ENCODE peak calls at places on chromosome X, in six cellular contexts. I is mesenchymal stem cell, W is hypothalamus, X is upper lobe of right lung, R is kidney, L is caudate nucleus. Z is an unnamed sample.

GRCh38 chrX:136907626-136908025 is 27.1 kb upstream of the RBMX start:
- DNase-seq in I (no peak), X (no peak), W (peak), R (no peak), L (no peak), Z (no peak)

GRCh38 chrX:23756165-23756564 is 13.1 kb upstream of the ACOT9 start:
- DNase-seq in W (peak), I (peak), R (no peak), X (no peak), L (no peak), Z (peak)

GRCh38 chrX:108216862-108217571 is 125.4 kb downstream of the ATG4A start:
- DNase-seq in W (no peak), L (no peak), I (peak), X (no peak), R (no peak), Z (no peak)

GRCh38 chrX:103376118-103376978 is at the start of gene BEX3:
- DNase-seq in I (peak), W (peak), X (peak), R (peak), L (peak), Z (peak)

GRCh38 chrX:37815366-37815765 is 32.0 kb downstream of the DYNLT3 start:
- DNase-seq in R (no peak), W (no peak), L (no peak), I (no peak), X (no peak), Z (no peak)

GRCh38 chrX:80578518-80579105 is 158.4 kb downstream of the TENT5D start:
- DNase-seq in R (no peak), X (no peak), W (no peak), I (peak), L (peak), Z (peak)

GRCh38 chrX:124594017-124594651 is 247.8 kb downstream of the SH2D1A start:
- DNase-seq in X (no peak), R (no peak), I (peak), L (no peak), W (no peak), Z (no peak)

GRCh38 chrX:130170752-130171445 is 863 bp upstream of the RAB33A start:
- DNase-seq in I (peak), R (peak), L (peak), X (peak), W (peak), Z (peak)

GRCh38 chrX:48488034-48488433 is 12.0 kb downstream of the FTSJ1 start:
- DNase-seq in R (no peak), L (no peak), X (no peak), I (no peak), W (no peak), Z (no peak)

GRCh38 chrX:143296521-143296920 is 220.8 kb downstream of the SPANXN3 start:
- DNase-seq in R (no peak), X (no peak), L (no peak), I (no peak), W (no peak), Z (no peak)

GRCh38 chrX:119015407-119016242 is 41.2 kb downstream of the LONRF3 start:
- DNase-seq in W (no peak), L (no peak), X (peak), I (peak), R (peak), Z (peak)

GRCh38 chrX:21412883-21413282 is 38.7 kb downstream of the CNKSR2 start:
- DNase-seq in L (no peak), I (peak), W (no peak), X (no peak), R (no peak), Z (no peak)

GRCh38 chrX:77899081-77899828 is at the start of gene COX7B:
- DNase-seq in W (peak), X (no peak), L (peak), R (no peak), I (peak), Z (peak)

GRCh38 chrX:20019672-20020365 is 29.0 kb upstream of the BCLAF3 start:
- DNase-seq in I (no peak), L (no peak), X (no peak), W (no peak), R (no peak), Z (no peak)

GRCh38 chrX:3066555-3066954 is 25.3 kb downstream of the ARSF start:
- DNase-seq in L (no peak), I (peak), X (no peak), R (no peak), W (no peak), Z (no peak)

GRCh38 chrX:2137882-2138281 is 362.9 kb downstream of the DHRSX start:
- DNase-seq in L (no peak), R (no peak), X (no peak), W (no peak), I (no peak), Z (no peak)